ENCODE peak calls at places on chromosomes 6 and 20, in seven cellular contexts. B is left lung; Z is OCI-LY7; X is small intestine; N is naive thymus-derived CD4-positive, alpha-beta T cell; D is kidney; H is cardiac muscle cell. V is an unnamed sample. For H3K9me3 and H3K4me1, the result is how much of the 10 kb centered on the place peaks cover.

GRCh38 chr6:13538084-13538483 is 36.3 kb upstream of the SIRT5 start:
- DNase-seq in B (no peak), Z (peak), X (peak), N (peak), D (no peak), H (peak), V (no peak)

GRCh38 chr6:27188885-27189418 is 58.5 kb upstream of the PRSS16 start:
- DNase-seq in B (no peak), Z (peak), X (peak), N (peak), D (no peak), H (peak), V (peak)

GRCh38 chr20:34544109-34544793 is 14.3 kb upstream of the MAP1LC3A start:
- DNase-seq in B (no peak), Z (no peak), X (peak), N (peak), D (no peak), H (peak), V (no peak)

GRCh38 chr6:13338038-13338437 is 9.7 kb upstream of the TBC1D7 start:
- DNase-seq in B (no peak), Z (no peak), X (no peak), N (no peak), D (no peak), H (peak), V (no peak)

GRCh38 chr6:169839029-169839481 is 87.6 kb downstream of the ERMARD start:
- DNase-seq in B (peak), Z (no peak), X (no peak), N (no peak), D (no peak), H (no peak), V (no peak)

GRCh38 chr20:49399329-49399728 is 83.1 kb downstream of the KCNB1 start:
- DNase-seq in B (no peak), Z (no peak), X (no peak), N (no peak), D (no peak), H (peak), V (no peak)

GRCh38 chr20:3163099-3164042 is 3.7 kb upstream of the FASTKD5 start:
- DNase-seq in B (no peak), Z (no peak), X (no peak), N (no peak), D (no peak), H (no peak), V (no peak)

GRCh38 chr6:165804331-165805066 is 141.5 kb upstream of the PDE10A start:
- DNase-seq in B (no peak), Z (no peak), X (no peak), N (no peak), D (peak), H (peak), V (no peak)

GRCh38 chr20:23446505-23446904 is 6.2 kb downstream of the CST11 start:
- DNase-seq in B (no peak), Z (peak), X (peak), N (no peak), D (no peak), H (peak), V (no peak)

GRCh38 chr6:7150381-7151064 is 42.8 kb downstream of the RREB1 start:
- DNase-seq in B (peak), Z (no peak), X (no peak), N (no peak), D (peak), H (no peak), V (no peak)

GRCh38 chr6:134438825-134439224 is 120.9 kb upstream of the SGK1 start:
- DNase-seq in B (no peak), Z (no peak), X (no peak), N (no peak), D (no peak), H (no peak), V (no peak)

GRCh38 chr6:157514659-157515496 is 133.9 kb downstream of the ZDHHC14 start:
- DNase-seq in B (no peak), Z (no peak), X (no peak), N (no peak), D (no peak), H (peak), V (no peak)

GRCh38 chr6:139376604-139377218 is 2.3 kb upstream of the CITED2 start:
- DNase-seq in B (no peak), Z (no peak), X (peak), N (no peak), D (no peak), H (peak), V (peak)

GRCh38 chr20:7650481-7650880 is 289.8 kb downstream of the HAO1 start:
- DNase-seq in B (no peak), Z (peak), X (no peak), N (no peak), D (no peak), H (peak), V (no peak)

GRCh38 chr6:16450285-16450684 is 211.9 kb downstream of the GMPR start:
- DNase-seq in B (no peak), Z (no peak), X (no peak), N (no peak), D (no peak), H (peak), V (no peak)

GRCh38 chr6:55617272-55617671 is 38.3 kb upstream of the HMGCLL1 start:
- DNase-seq in B (no peak), Z (peak), X (peak), N (no peak), D (no peak), H (peak), V (no peak)

GRCh38 chr20:13771853-13772453 is 12.8 kb downstream of the ESF1 start:
- DNase-seq in B (no peak), Z (peak), X (peak), N (peak), D (no peak), H (peak), V (no peak)

GRCh38 chr20:15561707-15562106 is 1011.5 kb downstream of the KIF16B start:
- DNase-seq in B (no peak), Z (no peak), X (no peak), N (no peak), D (no peak), H (no peak), V (no peak)

GRCh38 chr20:15560936-15561531 is 1012.2 kb downstream of the KIF16B start:
- DNase-seq in B (no peak), Z (no peak), X (no peak), N (no peak), D (no peak), H (no peak), V (no peak)

GRCh38 chr20:15550116-15550870 is 1023.0 kb downstream of the KIF16B start:
- DNase-seq in B (no peak), Z (no peak), X (no peak), N (no peak), D (no peak), H (no peak), V (no peak)

GRCh38 chr20:15556869-15557268 is 1016.4 kb downstream of the KIF16B start:
- DNase-seq in B (no peak), Z (no peak), X (no peak), N (no peak), D (no peak), H (no peak), V (no peak)

GRCh38 chr20:15555913-15556312 is 1017.3 kb downstream of the KIF16B start:
- DNase-seq in B (no peak), Z (no peak), X (no peak), N (no peak), D (no peak), H (no peak), V (no peak)
- H3K9me3 ChIP-seq in B (under half), Z (under half), X (under half), N (under half), D (under half), H (under half), V (under half)

GRCh38 chr6:35049885-35050284 is 91.3 kb downstream of the TCP11 start:
- DNase-seq in B (no peak), Z (no peak), X (peak), N (no peak), D (no peak), H (peak), V (no peak)

GRCh38 chr6:35050988-35051330 is 90.2 kb downstream of the TCP11 start:
- DNase-seq in B (no peak), Z (no peak), X (no peak), N (no peak), D (no peak), H (no peak), V (no peak)

GRCh38 chr6:35049346-35049745 is 91.8 kb downstream of the TCP11 start:
- DNase-seq in B (no peak), Z (no peak), X (no peak), N (no peak), D (no peak), H (no peak), V (no peak)

GRCh38 chr6:35051393-35051792 is 89.7 kb downstream of the TCP11 start:
- DNase-seq in B (no peak), Z (no peak), X (no peak), N (no peak), D (no peak), H (no peak), V (no peak)

GRCh38 chr6:35050291-35050987 is 90.7 kb downstream of the TCP11 start:
- DNase-seq in B (no peak), Z (no peak), X (no peak), N (no peak), D (no peak), H (no peak), V (no peak)
- H3K4me1 ChIP-seq in B (half or more), Z (under half), X (under half), N (under half), D (under half), H (under half), V (half or more)

GRCh38 chr20:57751411-57751810 is 41.6 kb upstream of the PMEPA1 start:
- DNase-seq in B (no peak), Z (no peak), X (no peak), N (no peak), D (peak), H (no peak), V (no peak)
- H3K4me3 ChIP-seq in B (no peak), Z (no peak), X (no peak), N (no peak), D (no peak), H (no peak), V (no peak)

DNA sequence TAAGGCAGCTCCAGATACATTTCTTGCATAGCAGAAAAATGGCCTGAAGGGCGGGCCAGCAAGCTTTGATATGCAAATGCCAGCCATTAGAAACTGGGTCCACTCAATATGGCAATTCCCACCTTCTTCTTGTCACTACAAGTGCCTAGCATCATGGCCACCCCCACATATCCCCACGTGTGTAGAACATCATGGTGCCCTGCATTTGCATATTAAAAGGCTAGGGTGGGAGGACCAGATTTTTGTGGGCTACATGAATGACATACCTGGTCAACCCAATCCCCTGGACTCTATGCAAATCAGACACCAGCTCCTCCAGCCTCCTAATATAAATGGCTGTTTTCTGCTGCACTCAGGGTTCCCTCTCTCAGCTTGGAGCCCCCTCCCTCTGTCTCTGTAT is 31.7 kb downstream of the PLN start:
- DNase-seq in B (no peak), Z (no peak), X (no peak), N (no peak), D (no peak), H (no peak), V (no peak)
- H3K9me3 ChIP-seq in B (half or more), Z (under half), X (under half), N (half or more), D (under half), H (under half), V (under half)